ENCODE peak calls at places on chromosomes 6 and 20, in eight cellular contexts. I is SJCRH30, D is lower lobe of right lung, E is heart right ventricle, G is NT2/D1, L is gastrocnemius medialis, A is A549, V is stomach. O is an unnamed sample. For H3K4me1, the result is how much of the 10 kb centered on the place peaks cover.

GRCh38 chr6:21142716-21143115 is 450.8 kb upstream of the SOX4 start:
- DNase-seq in I (no peak), E (no peak), A (no peak), V (no peak), D (no peak), L (no peak), G (no peak), O (no peak)

GRCh38 chr20:58389324-58389967 is 417 bp downstream of the VAPB start:
- DNase-seq in D (no peak), I (peak), G (no peak), A (peak), E (no peak), L (peak), V (peak), O (no peak)

GRCh38 chr6:132446842-132447241 is 45.6 kb upstream of the MOXD1 start:
- DNase-seq in L (no peak), V (no peak), D (no peak), I (no peak), E (no peak), A (no peak), G (no peak), O (no peak)

GRCh38 chr6:18595774-18596528 is 208.8 kb downstream of the RNF144B start:
- DNase-seq in D (no peak), E (no peak), I (peak), G (peak), L (peak), A (peak), V (peak), O (peak)

GRCh38 chr6:31178143-31179041 is 7.9 kb upstream of the POU5F1 start:
- DNase-seq in E (no peak), L (no peak), V (no peak), D (no peak), A (no peak), G (no peak), I (no peak), O (no peak)

GRCh38 chr20:62219992-62220665 is at the start of gene HRH3:
- DNase-seq in I (peak), L (no peak), V (peak), A (no peak), G (no peak), D (no peak), E (peak), O (peak)

GRCh38 chr6:127119361-127120108 is 1.1 kb downstream of the RSPO3 start:
- DNase-seq in I (no peak), E (no peak), A (no peak), V (peak), L (no peak), G (no peak), D (peak), O (no peak)

GRCh38 chr6:87847830-87848210 is 145.8 kb upstream of the AKIRIN2 start:
- DNase-seq in E (no peak), G (no peak), A (no peak), D (no peak), I (no peak), L (no peak), V (no peak), O (no peak)

GRCh38 chr6:104527761-104528415 is 331.8 kb downstream of the HACE1 start:
- DNase-seq in L (peak), G (no peak), A (peak), V (no peak), I (no peak), E (no peak), D (no peak), O (no peak)

GRCh38 chr20:8489094-8489883 is 357.2 kb downstream of the PLCB1 start:
- DNase-seq in I (no peak), G (no peak), E (no peak), A (no peak), D (no peak), L (no peak), V (no peak), O (no peak)

GRCh38 chr20:38231786-38232130 is 28.8 kb downstream of the KIAA1755 start:
- DNase-seq in G (no peak), I (no peak), V (no peak), L (peak), E (no peak), D (no peak), A (no peak), O (no peak)

GRCh38 chr20:15756001-15756400 is 817.2 kb downstream of the KIF16B start:
- DNase-seq in L (no peak), G (no peak), V (no peak), I (no peak), E (no peak), D (no peak), A (no peak), O (no peak)

GRCh38 chr6:146041282-146041681 is 12.4 kb downstream of the GRM1 start:
- DNase-seq in D (no peak), V (no peak), L (no peak), A (peak), E (no peak), G (no peak), I (peak), O (no peak)

GRCh38 chr6:94177429-94177828 is 758.1 kb upstream of the EPHA7 start:
- DNase-seq in V (no peak), A (no peak), I (no peak), L (no peak), D (no peak), G (no peak), E (no peak), O (no peak)

GRCh38 chr20:8372819-8373218 is 240.8 kb downstream of the PLCB1 start:
- DNase-seq in I (no peak), V (no peak), L (no peak), E (no peak), D (no peak), G (no peak), A (no peak), O (no peak)

GRCh38 chr6:13927203-13927602 is 2.5 kb downstream of the RNF182 start:
- DNase-seq in A (no peak), D (no peak), I (no peak), L (no peak), G (no peak), E (no peak), V (no peak), O (no peak)

GRCh38 chr6:74073896-74074295 is 377.9 kb downstream of the CD109 start:
- DNase-seq in D (no peak), A (no peak), I (no peak), G (no peak), E (no peak), L (no peak), V (no peak), O (no peak)

GRCh38 chr6:121951918-121952379 is 447.5 kb upstream of the HSF2 start:
- DNase-seq in E (no peak), G (no peak), D (no peak), V (no peak), A (no peak), I (no peak), L (no peak), O (no peak)

GRCh38 chr6:39266375-39266774 is 37.1 kb upstream of the KCNK5 start:
- DNase-seq in G (no peak), I (no peak), D (no peak), A (no peak), E (no peak), L (no peak), V (no peak), O (no peak)

GRCh38 chr6:39260451-39260850 is 31.2 kb upstream of the KCNK5 start:
- DNase-seq in D (no peak), E (no peak), A (no peak), V (no peak), I (no peak), L (no peak), G (no peak), O (no peak)

GRCh38 chr6:39260953-39261352 is 31.7 kb upstream of the KCNK5 start:
- DNase-seq in E (no peak), V (no peak), D (no peak), A (no peak), G (no peak), I (no peak), L (no peak), O (no peak)

GRCh38 chr6:39266782-39267355 is 37.6 kb upstream of the KCNK5 start:
- DNase-seq in A (no peak), I (no peak), L (no peak), D (no peak), V (no peak), E (no peak), G (no peak), O (no peak)

DNA sequence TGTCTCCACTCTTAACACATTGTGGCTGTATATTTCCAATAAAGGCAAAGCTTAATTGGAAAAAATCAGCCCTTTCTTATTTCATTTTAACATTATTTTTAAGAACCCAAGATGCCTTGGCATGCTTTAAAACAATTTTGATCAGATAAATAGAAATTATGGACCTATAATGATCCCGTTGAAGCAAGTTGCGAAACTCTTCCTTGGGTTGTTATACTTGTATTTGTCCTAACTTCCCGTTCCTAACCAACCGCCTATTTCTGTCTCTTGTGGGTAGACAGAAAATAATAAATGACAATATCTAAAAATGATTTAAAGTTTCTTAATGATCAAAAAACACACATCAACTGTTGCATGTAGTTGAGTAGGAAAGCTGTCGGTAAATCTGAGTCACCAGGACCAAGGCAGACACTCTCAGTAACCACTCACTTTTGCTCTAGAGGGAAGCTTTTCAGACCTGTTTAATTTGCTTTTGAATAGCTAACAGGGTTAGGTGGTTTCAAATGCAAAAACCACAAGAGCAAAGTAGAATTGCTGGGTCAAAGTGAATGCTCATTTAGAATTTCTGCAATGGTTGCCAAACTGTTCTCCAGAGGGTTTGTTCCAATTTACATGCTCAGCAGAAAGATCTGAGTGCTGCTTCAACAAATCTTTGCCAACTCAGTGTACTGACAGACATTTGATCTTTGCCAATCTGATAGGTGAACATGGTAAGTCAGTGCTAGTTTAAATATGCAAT is 34.2 kb upstream of the KCNK5 start:
- DNase-seq in I (no peak), A (no peak), V (no peak), G (peak), D (no peak), L (no peak), E (no peak), O (no peak)
- H3K4me3 ChIP-seq in I (no peak), A (no peak), V (no peak), G (no peak), D (no peak), L (no peak), E (no peak), O (no peak)

GRCh38 chr20:4810446-4811019 is 88.8 kb downstream of the PRND start:
- DNase-seq in G (no peak), I (no peak), E (no peak), V (no peak), D (no peak), L (no peak), A (no peak), O (no peak)
- H3K4me1 ChIP-seq in G (under half), I (under half), E (half or more), V (under half), D (half or more), L (under half), A (under half), O (half or more)

GRCh38 chr6:43294536-43294935 is 3.5 kb upstream of the SLC22A7 start:
- DNase-seq in L (no peak), D (no peak), G (no peak), E (no peak), V (no peak), A (no peak), I (no peak), O (no peak)
- H3K4me3 ChIP-seq in L (no peak), D (no peak), G (no peak), E (no peak), V (no peak), A (no peak), I (no peak), O (no peak)

GRCh38 chr6:151536280-151536534 is 42.4 kb downstream of the CCDC170 start:
- DNase-seq in V (no peak), E (no peak), G (no peak), D (no peak), A (no peak), I (no peak), L (no peak), O (no peak)

GRCh38 chr6:151544453-151544852 is 50.6 kb downstream of the CCDC170 start:
- DNase-seq in I (no peak), L (no peak), E (no peak), A (no peak), G (no peak), D (no peak), V (no peak), O (no peak)

GRCh38 chr6:151535476-151536279 is 41.9 kb downstream of the CCDC170 start:
- DNase-seq in L (no peak), G (no peak), D (no peak), A (no peak), I (no peak), E (no peak), V (no peak), O (no peak)

GRCh38 chr6:151537561-151537960 is 43.7 kb downstream of the CCDC170 start:
- DNase-seq in E (no peak), L (no peak), A (no peak), I (no peak), G (no peak), D (no peak), V (no peak), O (no peak)

DNA sequence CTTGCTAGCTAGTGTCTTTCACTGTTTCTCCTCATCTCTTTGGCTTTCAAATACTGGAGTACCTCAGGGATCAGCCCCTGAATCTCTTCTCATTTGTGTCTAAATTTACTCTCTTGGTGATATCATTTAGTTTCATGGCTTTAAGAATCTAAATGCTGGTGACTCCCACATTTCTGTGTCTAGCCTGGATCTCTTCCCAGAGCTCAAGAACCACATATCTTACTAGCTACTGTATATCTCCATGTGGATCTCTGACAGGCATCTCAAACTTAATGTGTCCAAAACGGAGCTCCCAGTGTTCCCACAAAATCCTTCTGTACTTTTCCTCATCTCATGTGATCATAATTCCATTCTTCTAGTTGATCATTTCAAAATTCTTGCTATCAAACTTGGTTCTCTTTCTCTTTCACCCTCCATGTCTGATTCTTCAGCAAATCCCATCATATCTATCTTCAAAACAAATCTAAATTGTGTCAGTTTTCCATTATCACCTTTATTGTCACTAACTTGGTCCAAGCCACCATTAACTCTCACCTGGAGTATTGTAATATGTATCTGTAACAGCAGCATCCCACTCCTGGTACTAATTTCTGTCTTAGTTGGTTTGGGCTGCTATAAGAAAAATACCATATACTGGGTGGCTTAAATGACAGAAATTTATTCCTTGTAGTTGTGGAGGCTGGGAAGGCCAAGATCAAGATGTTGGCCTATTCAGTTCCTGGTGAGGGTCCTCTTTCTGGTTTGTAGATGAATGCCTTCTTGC is 45.9 kb downstream of the CCDC170 start:
- DNase-seq in G (no peak), E (no peak), I (no peak), L (no peak), D (no peak), V (no peak), A (no peak), O (no peak)
- H3K4me1 ChIP-seq in G (under half), E (under half), I (under half), L (under half), D (under half), V (under half), A (under half), O (under half)

DNA sequence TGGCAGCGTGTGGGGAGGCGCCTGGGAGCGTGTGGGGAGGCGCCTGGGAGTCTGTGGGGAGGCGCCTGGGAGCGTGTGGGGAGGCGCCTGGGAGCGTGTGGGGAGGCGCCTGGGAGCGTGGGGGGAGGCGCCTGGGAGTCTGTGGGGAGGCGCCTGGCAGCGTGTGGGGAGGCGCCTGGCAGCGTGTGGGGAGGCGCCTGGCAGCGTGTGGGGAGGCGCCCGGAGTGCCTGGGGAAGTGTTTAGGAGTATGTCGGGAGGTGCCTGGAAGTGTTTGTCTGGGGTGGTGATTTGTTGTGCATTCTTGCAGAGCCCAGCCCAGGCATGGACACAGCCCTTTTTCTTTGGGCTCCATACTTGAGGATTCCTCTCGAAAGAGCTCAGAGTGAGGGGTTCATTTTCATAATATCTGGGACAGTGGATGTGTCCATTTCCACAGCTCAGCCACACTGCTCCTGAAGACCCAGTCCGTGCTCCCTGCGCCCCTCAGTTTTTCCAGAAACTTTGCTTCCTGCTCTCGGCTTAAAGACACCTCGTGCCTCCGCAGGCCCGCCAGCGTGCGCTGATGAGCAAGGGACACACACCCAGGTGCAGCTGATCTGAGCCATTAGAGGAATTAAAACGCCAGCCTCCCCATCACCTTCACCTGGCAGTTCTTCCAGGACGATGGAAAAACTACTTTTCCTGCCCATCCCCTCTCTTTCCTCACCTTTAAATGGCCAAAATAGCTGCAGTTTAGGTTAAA is 172.2 kb upstream of the THBS2 start:
- DNase-seq in D (no peak), G (no peak), L (no peak), A (no peak), I (no peak), V (no peak), E (no peak), O (no peak)
- H3K4me3 ChIP-seq in D (no peak), G (no peak), L (no peak), A (no peak), I (no peak), V (no peak), E (no peak), O (no peak)

DNA sequence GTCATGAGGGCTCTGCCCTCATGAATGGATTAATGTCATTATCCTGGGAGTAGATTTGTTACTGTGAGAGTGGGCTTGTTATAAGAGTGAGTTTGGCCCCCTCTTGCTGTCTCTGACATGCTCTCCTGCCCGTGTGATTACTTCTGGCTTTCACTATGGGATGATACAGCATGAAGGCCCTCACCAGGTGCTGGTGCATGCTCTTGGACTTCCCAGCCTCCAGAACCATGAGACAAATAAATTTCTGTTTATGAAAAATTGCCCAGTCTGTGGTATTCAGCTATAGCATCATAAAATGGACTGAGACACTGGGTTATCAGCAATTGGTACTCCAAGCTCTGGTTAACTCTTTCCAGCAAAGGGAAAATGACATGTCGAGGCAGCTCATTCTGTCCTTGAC is 76.2 kb upstream of the MAP3K7 start:
- DNase-seq in V (no peak), D (no peak), A (no peak), I (no peak), G (no peak), L (no peak), E (no peak), O (no peak)
- H3K4me1 ChIP-seq in V (under half), D (under half), A (under half), I (under half), G (under half), L (under half), E (under half), O (under half)

O was measured in CD4-positive, alpha-beta memory T cell.